ENCODE peak calls at places on chromosomes 3 and 15, in six cellular contexts. R is GM23248, Z is PC-9, M is GM23338, N is SK-N-SH, P is PC-3. Q is an unnamed sample.

GRCh38 chr3:120634539-120634938 is 38.4 kb downstream of the NDUFB4 start:
- DNase-seq in Z (no peak), P (no peak), N (no peak), M (no peak), R (peak; percentile 51), Q (no peak)

GRCh38 chr3:105195260-105195659 is 171.4 kb upstream of the ALCAM start:
- DNase-seq in M (no peak), Z (no peak), N (no peak), R (peak; percentile 48), P (peak; percentile 50), Q (no peak)

GRCh38 chr3:160150066-160150465 is 75.2 kb upstream of the C3orf80 start:
- DNase-seq in R (peak; percentile 23), M (no peak), N (no peak), P (no peak), Z (no peak), Q (no peak)

GRCh38 chr3:38480930-38481329 is 15.2 kb upstream of the EXOG start:
- DNase-seq in R (no peak), Z (no peak), M (no peak), N (no peak), P (no peak), Q (no peak)

GRCh38 chr15:89379818-89380217 is 45.2 kb upstream of the POLG start:
- DNase-seq in R (no peak), P (peak; percentile 96), Z (peak; percentile 95), N (no peak), M (peak; percentile 37), Q (peak; percentile 23)

GRCh38 chr15:85618956-85619491 is 175.7 kb downstream of the KLHL25 start:
- DNase-seq in R (peak; percentile 98), M (peak; percentile 69), Z (no peak), N (no peak), P (no peak), Q (peak; percentile 63)

GRCh38 chr15:39191871-39192281 is 389.0 kb upstream of the THBS1 start:
- DNase-seq in Z (peak; percentile 75), M (no peak), R (peak; percentile 66), N (no peak), P (peak; percentile 88), Q (no peak)

GRCh38 chr15:50418041-50418583 is 6.1 kb upstream of the USP8 start:
- DNase-seq in R (peak; percentile 27), M (no peak), Z (no peak), P (no peak), N (no peak), Q (no peak)

GRCh38 chr15:75921732-75922703 is 18.3 kb downstream of the FBXO22 start:
- DNase-seq in N (no peak), R (peak; percentile 73), M (peak; percentile 78), P (peak; percentile 50), Z (no peak), Q (peak; percentile 67)

GRCh38 chr15:94239474-94239873 is 8.1 kb downstream of the MCTP2 start:
- DNase-seq in M (no peak), P (no peak), N (no peak), R (no peak), Z (no peak), Q (no peak)

GRCh38 chr15:94238539-94239118 is 7.3 kb downstream of the MCTP2 start:
- DNase-seq in Z (no peak), P (no peak), R (no peak), M (no peak), N (no peak), Q (no peak)

GRCh38 chr15:94236638-94237037 is 5.3 kb downstream of the MCTP2 start:
- DNase-seq in P (peak; percentile 52), N (no peak), M (no peak), R (no peak), Z (no peak), Q (no peak)

GRCh38 chr15:94235681-94236080 is 4.3 kb downstream of the MCTP2 start:
- DNase-seq in P (no peak), R (no peak), N (no peak), M (no peak), Z (no peak), Q (no peak)

DNA sequence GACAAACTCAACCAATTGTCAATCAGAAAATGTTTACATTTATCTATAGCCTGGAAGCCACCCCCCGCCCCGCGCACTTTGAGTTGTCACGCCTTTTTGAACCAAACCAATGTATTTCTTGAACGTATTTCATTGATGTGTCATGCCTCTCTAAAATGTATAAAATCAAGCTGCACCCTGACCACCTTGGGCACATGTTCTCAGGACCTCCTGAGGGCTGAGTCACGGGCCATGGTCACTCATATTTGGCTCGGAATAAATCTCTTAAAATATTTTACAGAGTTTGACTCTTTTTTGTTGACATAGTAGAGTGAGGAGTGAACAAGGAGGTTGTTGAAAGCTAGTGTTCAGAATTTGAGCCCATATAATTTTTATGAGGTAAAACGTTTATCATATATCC is 6.5 kb downstream of the MCTP2 start:
- DNase-seq in P (peak; percentile 80), R (no peak), Z (no peak), N (no peak), M (no peak), Q (no peak)
- H3F3A ChIP-seq in P (peaks cover 3% of the 10 kb centered on the region), R (no peaks in the 10 kb centered on the region), Z (no peaks in the 10 kb centered on the region), N (no peaks in the 10 kb centered on the region), M (peaks cover under 1% of the 10 kb centered on the region), Q (peaks cover under 1% of the 10 kb centered on the region)

DNA sequence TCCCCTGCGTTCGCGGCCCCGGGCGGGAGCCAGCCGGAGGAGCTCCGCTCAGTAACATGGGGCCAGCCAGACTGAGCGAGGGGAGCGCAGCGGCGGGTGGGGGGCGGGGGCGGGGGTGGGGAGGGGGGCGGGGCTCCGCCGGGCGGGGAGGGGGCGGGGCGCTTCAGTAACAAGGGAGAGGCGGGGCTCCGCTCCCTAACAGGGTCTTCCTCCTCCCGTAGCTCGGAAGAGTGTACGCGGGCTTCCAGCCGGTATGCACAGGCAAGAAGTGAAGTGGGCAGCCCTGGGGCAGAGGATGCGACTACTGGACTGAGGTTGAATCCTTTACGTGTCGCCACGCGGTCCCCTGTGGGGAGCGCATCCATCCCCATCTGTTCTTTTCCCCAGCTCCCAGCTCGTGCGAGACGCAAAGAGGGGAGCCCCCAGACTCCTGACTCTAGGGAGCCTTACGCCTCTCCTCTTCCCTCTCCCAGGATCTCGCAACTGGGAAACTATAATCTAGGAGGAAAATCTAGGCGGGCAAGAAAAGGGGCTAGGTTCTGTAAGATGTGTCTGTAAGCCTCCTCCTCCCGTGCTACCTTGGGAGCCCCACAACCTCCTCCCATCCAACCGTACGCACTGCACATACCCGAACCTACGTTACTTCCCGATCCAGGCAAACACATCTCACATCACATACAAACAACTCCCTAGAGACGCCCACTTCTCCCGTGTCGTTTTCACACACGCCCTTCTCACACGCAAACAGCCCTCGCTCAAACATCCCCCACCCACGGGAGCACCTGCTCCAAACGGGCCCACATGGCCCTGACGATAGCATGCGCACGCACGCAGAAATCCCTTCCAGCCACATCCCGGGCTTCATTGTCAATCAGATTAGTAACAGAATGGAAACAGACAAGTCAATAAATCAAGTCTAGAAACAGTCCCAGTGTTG is at the start of gene SHF:
- DNase-seq in P (no peak), Z (no peak), M (peak; percentile 75), N (peak; percentile 93), R (peak; percentile 48), Q (peak; percentile 95)
- H3K27ac ChIP-seq in P (no peak within 1 kb of the TSS), Z (no peak within 1 kb of the TSS), M (no peak within 1 kb of the TSS), N (peak within 1 kb of the TSS; percentile 87), R (no peak within 1 kb of the TSS), Q (no peak within 1 kb of the TSS)

DNA sequence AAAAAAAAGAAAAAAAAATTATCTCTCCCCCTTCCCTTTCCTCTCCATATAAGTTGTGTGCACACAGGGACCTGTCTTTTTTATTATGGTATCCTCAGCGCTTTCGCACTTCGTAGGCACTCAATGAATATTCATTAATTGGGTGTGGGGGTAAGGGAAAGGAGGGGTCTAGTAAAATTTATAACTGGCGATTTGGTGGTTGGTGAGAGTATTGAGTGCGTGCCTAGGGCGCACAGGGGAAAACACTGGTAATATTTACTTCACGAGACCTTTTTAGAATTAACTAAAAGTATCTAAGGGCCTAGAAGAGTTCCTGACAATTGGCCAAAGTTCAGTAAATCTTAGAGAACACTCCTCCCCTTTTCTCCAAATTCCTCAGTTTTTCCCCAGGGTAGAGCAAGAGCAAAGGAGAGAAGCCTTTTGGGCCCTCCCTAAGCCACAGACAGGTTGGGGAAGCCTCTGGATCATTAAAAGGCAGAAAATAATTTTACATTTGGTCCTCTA is 25.7 kb downstream of the TYRO3 start:
- DNase-seq in R (peak; percentile 25), N (no peak), Z (no peak), P (no peak), M (peak; percentile 59), Q (no peak)
- H3K4me2 ChIP-seq in R (peak overlapping the region; percentile 78), N (no peak overlapping the region), Z (peak overlapping the region; percentile 63), P (peak overlapping the region; percentile 95), M (peak overlapping the region; percentile 79), Q (peak overlapping the region; percentile 74)

GRCh38 chr15:83585770-83586169 is 68.2 kb upstream of the ADAMTSL3 start:
- DNase-seq in M (no peak), Z (no peak), P (no peak), N (no peak), R (no peak), Q (no peak)
- H3F3A ChIP-seq in M (no peaks in the 10 kb centered on the region), Z (no peaks in the 10 kb centered on the region), P (no peaks in the 10 kb centered on the region), N (peaks cover 7% of the 10 kb centered on the region), R (no peaks in the 10 kb centered on the region), Q (no peaks in the 10 kb centered on the region)

GRCh38 chr3:15860014-15860934 is 62.5 kb upstream of the ANKRD28 start:
- DNase-seq in M (peak; percentile 76), N (peak; percentile 58), P (peak; percentile 69), R (peak; percentile 72), Z (peak; percentile 53), Q (peak; percentile 74)
- H3K27ac ChIP-seq in M (peak overlapping the region; percentile 75), N (peak overlapping the region; percentile 95), P (peak overlapping the region; percentile 48), R (peak overlapping the region; percentile 43), Z (peak overlapping the region; percentile 73), Q (no peak overlapping the region)

DNA sequence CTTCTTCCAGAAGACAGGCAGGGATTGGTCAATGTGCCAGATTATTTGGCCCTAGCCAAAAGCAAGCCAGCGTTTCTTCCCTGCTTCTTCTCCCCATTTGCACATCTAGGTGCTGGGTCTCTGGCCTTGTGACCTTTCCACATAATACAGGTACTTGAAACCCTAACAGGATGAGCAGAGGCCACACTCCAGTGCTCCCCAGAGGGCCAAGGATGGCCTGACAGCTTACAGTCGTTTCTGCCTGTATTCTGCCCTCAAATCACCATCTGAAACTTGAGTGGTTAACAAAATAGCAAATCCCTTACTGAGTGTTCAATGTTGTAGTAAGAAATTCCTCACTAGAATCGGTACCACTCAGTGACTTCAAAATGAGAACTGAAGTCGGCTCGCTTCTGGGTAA is 29.1 kb downstream of the MKRN2 start:
- DNase-seq in M (no peak), N (no peak), R (no peak), P (no peak), Z (no peak), Q (no peak)
- H3K4me2 ChIP-seq in M (no peak overlapping the region), N (no peak overlapping the region), R (no peak overlapping the region), P (no peak overlapping the region), Z (no peak overlapping the region), Q (no peak overlapping the region)

GRCh38 chr3:16304065-16305010 is 39.3 kb downstream of the OXNAD1 start:
- DNase-seq in M (no peak), P (no peak), R (no peak), N (no peak), Z (no peak), Q (no peak)
- H3F3A ChIP-seq in M (peaks cover 2% of the 10 kb centered on the region), P (no peaks in the 10 kb centered on the region), R (no peaks in the 10 kb centered on the region), N (no peaks in the 10 kb centered on the region), Z (no peaks in the 10 kb centered on the region), Q (peaks cover 32% of the 10 kb centered on the region)

DNA sequence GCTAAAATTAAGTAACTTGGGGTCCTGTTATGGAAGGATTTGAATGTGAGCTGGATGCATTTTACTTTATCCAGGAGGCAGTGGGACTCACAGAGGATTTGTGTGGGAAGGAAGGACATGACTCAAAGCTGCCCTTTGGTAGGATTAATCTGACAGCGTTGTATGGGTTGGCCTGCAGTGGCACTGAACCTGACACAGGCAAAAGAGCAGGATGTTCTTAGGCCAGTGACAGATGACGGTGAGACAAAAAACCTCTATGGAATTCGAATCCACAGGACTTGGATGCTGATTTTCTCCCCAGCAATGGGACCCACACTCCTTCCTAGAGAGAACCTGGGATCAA is 253.4 kb downstream of the IL5RA start:
- DNase-seq in Z (no peak), P (no peak), N (no peak), R (no peak), M (no peak), Q (no peak)
- H3K27ac ChIP-seq in Z (no peak overlapping the region), P (no peak overlapping the region), N (no peak overlapping the region), R (no peak overlapping the region), M (no peak overlapping the region), Q (no peak overlapping the region)

GRCh38 chr15:57152666-57153065 is 223.6 kb upstream of the CGNL1 start:
- DNase-seq in P (no peak), N (no peak), M (no peak), Z (no peak), R (no peak), Q (no peak)
- H3K4me2 ChIP-seq in P (no peak overlapping the region), N (no peak overlapping the region), M (no peak overlapping the region), Z (no peak overlapping the region), R (no peak overlapping the region), Q (no peak overlapping the region)